ENCODE peak calls at places on chromosomes 2 and 18, in eight cellular contexts. W is vagina, Z is fibroblast of the aortic adventitia, V is neural crest cell, O is neural progenitor cell, M is fibroblast of mammary gland, F is AG10803, I is natural killer cell. D is an unnamed sample.

GRCh38 chr2:42736598-42737322 is 27.2 kb downstream of the OXER1 start:
- DNase-seq in W (no peak), Z (no peak), V (no peak), O (no peak), M (no peak), F (no peak), I (no peak), D (no peak)

GRCh38 chr18:46411862-46412690 is 244.9 kb downstream of the LOXHD1 start:
- DNase-seq in W (no peak), Z (no peak), V (no peak), O (no peak), M (no peak), F (no peak), I (no peak), D (no peak)

GRCh38 chr2:188220535-188220934 is 71.1 kb upstream of the GULP1 start:
- DNase-seq in W (no peak), Z (no peak), V (no peak), O (no peak), M (no peak), F (no peak), I (no peak), D (no peak)

GRCh38 chr2:80638759-80639158 is 334.2 kb upstream of the LRRTM1 start:
- DNase-seq in W (no peak), Z (no peak), V (no peak), O (no peak), M (no peak), F (no peak), I (no peak), D (no peak)

GRCh38 chr2:210688071-210688470 is 131.7 kb downstream of the CPS1 start:
- DNase-seq in W (no peak), Z (peak), V (no peak), O (no peak), M (no peak), F (no peak), I (no peak), D (no peak)

GRCh38 chr2:72917875-72918660 is 749 bp downstream of the EMX1 start:
- DNase-seq in W (no peak), Z (no peak), V (no peak), O (peak), M (no peak), F (no peak), I (no peak), D (no peak)

GRCh38 chr2:230226090-230226551 is 585 bp downstream of the SP140 start:
- DNase-seq in W (no peak), Z (no peak), V (no peak), O (no peak), M (no peak), F (no peak), I (no peak), D (no peak)

GRCh38 chr2:140542627-140543026 is 1588.2 kb downstream of the LRP1B start:
- DNase-seq in W (no peak), Z (no peak), V (no peak), O (no peak), M (no peak), F (no peak), I (no peak), D (no peak)

GRCh38 chr2:886072-887022 is 64.3 kb upstream of the SNTG2 start:
- DNase-seq in W (peak), Z (no peak), V (no peak), O (peak), M (no peak), F (no peak), I (no peak), D (peak)

GRCh38 chr2:74648009-74648443 is at the start of gene M1AP:
- DNase-seq in W (no peak), Z (no peak), V (no peak), O (peak), M (no peak), F (no peak), I (no peak), D (no peak)

GRCh38 chr18:34364699-34365098 is 140.0 kb upstream of the NOL4 start:
- DNase-seq in W (no peak), Z (no peak), V (no peak), O (no peak), M (no peak), F (no peak), I (no peak), D (no peak)

GRCh38 chr2:107648781-107649413 is 177.8 kb upstream of the RGPD4 start:
- DNase-seq in W (no peak), Z (no peak), V (no peak), O (peak), M (no peak), F (no peak), I (no peak), D (no peak)

GRCh38 chr2:46010925-46011490 is 286.2 kb upstream of the EPAS1 start:
- DNase-seq in W (no peak), Z (peak), V (no peak), O (peak), M (peak), F (peak), I (no peak), D (no peak)

GRCh38 chr2:238561230-238561629 is 134.5 kb downstream of the ASB1 start:
- DNase-seq in W (no peak), Z (no peak), V (no peak), O (no peak), M (no peak), F (peak), I (no peak), D (no peak)

GRCh38 chr18:61582205-61582710 is 249.0 kb downstream of the CDH20 start:
- DNase-seq in W (no peak), Z (peak), V (no peak), O (no peak), M (no peak), F (no peak), I (no peak), D (no peak)

GRCh38 chr2:46647041-46647440 is 167.7 kb downstream of the TMEM247 start:
- DNase-seq in W (no peak), Z (no peak), V (no peak), O (no peak), M (no peak), F (no peak), I (no peak), D (no peak)

GRCh38 chr2:8312861-8313768 is 368.7 kb upstream of the ID2 start:
- DNase-seq in W (peak), Z (peak), V (no peak), O (peak), M (peak), F (no peak), I (no peak), D (no peak)

DNA sequence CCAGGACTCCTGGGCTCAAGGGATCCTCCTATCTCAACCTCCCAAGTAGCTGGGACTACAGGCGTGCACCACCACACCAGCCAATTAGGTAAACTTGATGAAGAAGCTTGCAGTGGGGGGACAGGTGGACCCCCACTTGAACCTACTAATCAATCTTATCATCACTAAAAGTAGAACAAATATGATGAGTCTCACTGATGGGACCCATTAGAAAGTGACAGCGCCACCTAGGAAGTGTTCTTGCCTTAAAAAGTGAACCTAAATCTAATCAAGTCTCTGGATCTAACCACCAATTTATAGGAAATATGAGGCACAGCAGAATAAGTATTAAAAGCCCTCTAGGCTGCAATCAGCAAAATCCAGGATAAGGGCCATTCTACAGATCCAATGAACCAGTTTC is 79.2 kb downstream of the BIN1 start:
- DNase-seq in W (peak), Z (no peak), V (no peak), O (no peak), M (no peak), F (no peak), I (no peak), D (no peak)
- TF ChIP-seq CTCF in W (no peak), Z (no peak), V (no peak), O (peak), M (peak), F (no peak), I (no peak), D (peak)

DNA sequence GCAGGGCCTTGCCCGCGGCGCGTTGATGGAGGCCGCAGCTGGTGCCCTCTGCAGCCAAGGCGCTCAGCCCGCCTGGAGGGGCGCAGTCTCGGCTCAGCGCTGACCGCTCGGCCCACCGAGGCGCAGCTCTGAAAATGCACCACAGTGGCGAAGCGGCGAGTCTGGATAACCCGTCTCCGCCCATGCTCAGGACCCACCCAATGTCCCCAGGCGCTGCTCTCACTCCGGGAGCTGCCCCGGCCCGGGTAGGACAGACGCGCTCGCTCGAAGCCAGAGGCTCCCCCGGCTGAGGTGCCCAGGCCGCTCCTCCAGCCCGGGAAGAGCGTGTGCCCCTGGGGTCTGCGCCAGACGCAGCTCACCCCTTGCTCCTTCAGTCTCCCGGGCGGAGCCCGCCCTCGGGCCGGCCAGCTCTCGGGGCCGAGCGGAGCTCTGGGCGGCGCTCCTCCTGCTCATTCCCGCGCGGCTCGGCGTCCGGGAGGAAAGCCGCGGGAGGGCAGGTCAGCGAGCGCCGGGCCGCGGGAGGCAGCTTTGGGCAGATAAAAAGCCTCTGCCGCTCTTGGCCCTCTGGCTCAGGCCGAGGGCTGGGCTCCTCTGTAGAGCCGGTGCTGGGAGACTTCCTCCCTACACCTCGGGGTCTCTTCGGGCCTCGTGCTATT is 1.6 kb upstream of the TBR1 start:
- DNase-seq in W (no peak), Z (peak), V (peak), O (peak), M (peak), F (peak), I (no peak), D (no peak)
- TF ChIP-seq CTCF in W (no peak), Z (peak), V (peak), O (peak), M (no peak), F (peak), I (no peak), D (no peak)

GRCh38 chr18:32929213-32929612 is 156.4 kb upstream of the KLHL14 start:
- DNase-seq in W (no peak), Z (no peak), V (no peak), O (no peak), M (no peak), F (no peak), I (no peak), D (no peak)

GRCh38 chr18:32934201-32934600 is 161.4 kb upstream of the KLHL14 start:
- DNase-seq in W (no peak), Z (no peak), V (no peak), O (no peak), M (no peak), F (no peak), I (no peak), D (no peak)

GRCh38 chr18:32930695-32931301 is 158.0 kb upstream of the KLHL14 start:
- DNase-seq in W (no peak), Z (peak), V (no peak), O (peak), M (peak), F (peak), I (no peak), D (no peak)
- TF ChIP-seq CTCF in W (no peak), Z (peak), V (peak), O (peak), M (peak), F (peak), I (no peak), D (peak)

GRCh38 chr2:209425082-209426071 is 1.5 kb downstream of the MAP2 start:
- DNase-seq in W (no peak), Z (peak), V (peak), O (peak), M (peak), F (peak), I (no peak), D (no peak)
- TF ChIP-seq CTCF in W (no peak), Z (peak), V (peak), O (peak), M (peak), F (peak), I (no peak), D (no peak)

GRCh38 chr2:152047826-152048476 is 50.9 kb downstream of the CACNB4 start:
- DNase-seq in W (no peak), Z (no peak), V (no peak), O (peak), M (peak), F (no peak), I (no peak), D (no peak)
- TF ChIP-seq CTCF in W (no peak), Z (peak), V (peak), O (peak), M (peak), F (peak), I (peak), D (peak)